ENCODE peak calls at places on chromosomes 6 and 20, in four cellular contexts. One of them, this sample, is unnamed.

GRCh38 chr6:142926494-142927273 is 18.3 kb downstream of the HIVEP2 start:
- DNase-seq in colonic mucosa: peak
- DNase-seq in T1000: peak
- DNase-seq in dorsolateral prefrontal cortex: peak
- DNase-seq in this sample: no peak

GRCh38 chr6:51855310-51856082 is 231.9 kb downstream of the PKHD1 start:
- DNase-seq in colonic mucosa: peak
- DNase-seq in T1000: no peak
- DNase-seq in dorsolateral prefrontal cortex: no peak
- DNase-seq in this sample: peak

GRCh38 chr6:4647414-4648365 is 128.5 kb upstream of the CDYL start:
- DNase-seq in T1000: no peak
- DNase-seq in dorsolateral prefrontal cortex: peak
- DNase-seq in colonic mucosa: peak
- DNase-seq in this sample: no peak

GRCh38 chr20:19758888-19759331 is 852 bp downstream of the RIN2 start:
- DNase-seq in colonic mucosa: peak
- DNase-seq in dorsolateral prefrontal cortex: no peak
- DNase-seq in T1000: no peak
- DNase-seq in this sample: no peak

GRCh38 chr6:14770572-14770971 is 475.3 kb upstream of the JARID2 start:
- DNase-seq in dorsolateral prefrontal cortex: no peak
- DNase-seq in colonic mucosa: no peak
- DNase-seq in T1000: no peak
- DNase-seq in this sample: peak

GRCh38 chr6:87139236-87139635 is 16.1 kb upstream of the ZNF292 start:
- DNase-seq in T1000: no peak
- DNase-seq in colonic mucosa: peak
- DNase-seq in dorsolateral prefrontal cortex: no peak
- DNase-seq in this sample: no peak

GRCh38 chr20:56788671-56789610 is 159.8 kb downstream of the TFAP2C start:
- DNase-seq in T1000: no peak
- DNase-seq in dorsolateral prefrontal cortex: no peak
- DNase-seq in colonic mucosa: no peak
- DNase-seq in this sample: no peak

GRCh38 chr6:12614468-12614867 is 102.1 kb upstream of the PHACTR1 start:
- DNase-seq in dorsolateral prefrontal cortex: no peak
- DNase-seq in colonic mucosa: no peak
- DNase-seq in T1000: no peak
- DNase-seq in this sample: no peak

GRCh38 chr6:116924245-116924644 is 47.2 kb downstream of the RFX6 start:
- DNase-seq in dorsolateral prefrontal cortex: no peak
- DNase-seq in colonic mucosa: no peak
- DNase-seq in T1000: no peak
- DNase-seq in this sample: no peak

GRCh38 chr20:46520540-46520939 is 7.2 kb upstream of the ZNF334 start:
- DNase-seq in T1000: no peak
- DNase-seq in dorsolateral prefrontal cortex: no peak
- DNase-seq in colonic mucosa: no peak
- DNase-seq in this sample: no peak

This sample was measured in non-pigmented ciliary epithelial cell.